ENCODE peak calls at places on chromosome 4, in six cellular contexts. F, M, C, V, Y and U are unnamed samples.

GRCh38 chr4:40629401-40630334 is at the start of gene RBM47:
- DNase-seq in V (peak; percentile 26), F (no peak), Y (peak; percentile 94), C (peak; percentile 4), M (peak; percentile 38), U (peak; percentile 18)

GRCh38 chr4:100280807-100281206 is 90.5 kb upstream of the DDIT4L start:
- DNase-seq in M (no peak), F (no peak), Y (no peak), C (no peak), V (no peak), U (no peak)

GRCh38 chr4:189001971-189002450 is 862.8 kb downstream of the TRIML1 start:
- DNase-seq in C (no peak), F (no peak), Y (no peak), V (no peak), M (no peak), U (no peak)

GRCh38 chr4:182918044-182918607 is 940 bp upstream of the DCTD start:
- DNase-seq in C (no peak), V (no peak), M (no peak), F (no peak), Y (peak; percentile 27), U (no peak)

GRCh38 chr4:47913328-47913727 is 1.1 kb downstream of the NFXL1 start:
- DNase-seq in Y (peak; percentile 49), F (no peak), V (peak; percentile 16), M (no peak), C (no peak), U (peak; percentile 3)

GRCh38 chr4:89765966-89766365 is 71.0 kb downstream of the SNCA start:
- DNase-seq in M (no peak), F (peak; percentile 94), Y (peak; percentile 56), C (no peak), V (no peak), U (no peak)

GRCh38 chr4:147733614-147734344 is 1.9 kb downstream of the ARHGAP10 start:
- DNase-seq in V (no peak), Y (peak; percentile 34), M (no peak), C (no peak), F (no peak), U (no peak)

GRCh38 chr4:54842226-54843055 is 184.7 kb downstream of the KIT start:
- DNase-seq in M (no peak), V (no peak), F (no peak), Y (no peak), C (no peak), U (no peak)

GRCh38 chr4:78951862-78952472 is 12.7 kb upstream of the PAQR3 start:
- DNase-seq in Y (peak; percentile 54), C (peak; percentile 18), M (no peak), F (peak; percentile 14), V (peak; percentile 16), U (peak; percentile 40)

GRCh38 chr4:163164110-163164509 is 2.6 kb downstream of the NAF1 start:
- DNase-seq in F (no peak), V (no peak), Y (no peak), M (no peak), C (no peak), U (no peak)

GRCh38 chr4:31803511-31804195 is 1083.5 kb downstream of the PCDH7 start:
- DNase-seq in C (no peak), F (no peak), Y (no peak), V (no peak), M (no peak), U (no peak)

GRCh38 chr4:139889194-139889762 is 223.7 kb downstream of the MGST2 start:
- DNase-seq in F (no peak), Y (peak; percentile 97), C (no peak), V (no peak), M (no peak), U (no peak)

GRCh38 chr4:26746742-26747351 is 113.8 kb upstream of the STIM2 start:
- DNase-seq in Y (peak; percentile 29), V (no peak), C (no peak), M (no peak), F (no peak), U (no peak)

GRCh38 chr4:18021470-18021719 is 160 bp downstream of the LCORL start:
- DNase-seq in C (no peak), Y (no peak), M (no peak), F (no peak), V (peak; percentile 62), U (no peak)

GRCh38 chr4:6331018-6331417 is 61.4 kb downstream of the WFS1 start:
- DNase-seq in F (no peak), M (no peak), V (no peak), C (no peak), Y (peak; percentile 35), U (no peak)

GRCh38 chr4:113969935-113970334 is 9.5 kb downstream of the ARSJ start:
- DNase-seq in V (no peak), C (no peak), F (no peak), M (no peak), Y (peak; percentile 40), U (no peak)

GRCh38 chr4:57039345-57039744 is 60.6 kb downstream of the POLR2B start:
- DNase-seq in C (no peak), Y (no peak), V (no peak), F (no peak), M (no peak), U (no peak)

GRCh38 chr4:40418430-40419230 is 83.5 kb downstream of the CHRNA9 start:
- DNase-seq in M (no peak), C (no peak), V (no peak), Y (no peak), F (no peak), U (no peak)

GRCh38 chr4:72817012-72817411 is 248.0 kb upstream of the ADAMTS3 start:
- DNase-seq in Y (no peak), C (no peak), M (no peak), F (no peak), V (no peak), U (no peak)

GRCh38 chr4:653831-654525 is 20.1 kb downstream of the ATP5ME start:
- DNase-seq in M (no peak), Y (no peak), C (no peak), V (no peak), F (no peak), U (no peak)

GRCh38 chr4:149347139-149347538 is 468.5 kb downstream of the IQCM start:
- DNase-seq in V (no peak), Y (peak; percentile 29), F (no peak), C (no peak), M (no peak), U (no peak)

GRCh38 chr4:66355328-66355727 is 685.0 kb upstream of the EPHA5 start:
- DNase-seq in C (no peak), Y (no peak), V (no peak), M (no peak), F (no peak), U (no peak)

GRCh38 chr4:156581693-156582092 is 389.9 kb downstream of the PDGFC start:
- DNase-seq in Y (no peak), C (no peak), V (no peak), M (no peak), F (peak; percentile 38), U (peak; percentile 37)

GRCh38 chr4:16437836-16438235 is 211.6 kb upstream of the TAPT1 start:
- DNase-seq in F (no peak), M (no peak), V (no peak), Y (no peak), C (no peak), U (no peak)

GRCh38 chr4:137226900-137227299 is 305.4 kb downstream of the PCDH18 start:
- DNase-seq in M (no peak), V (no peak), Y (peak; percentile 40), F (no peak), C (no peak), U (no peak)

GRCh38 chr4:152983774-152984411 is 47.8 kb downstream of the FHDC1 start:
- DNase-seq in V (no peak), C (no peak), F (no peak), M (no peak), Y (peak; percentile 87), U (no peak)

GRCh38 chr4:165402375-165402774 is 23.6 kb downstream of the CPE start:
- DNase-seq in C (no peak), F (no peak), Y (no peak), M (no peak), V (no peak), U (no peak)

GRCh38 chr4:25031077-25031606 is 396 bp upstream of the LGI2 start:
- DNase-seq in Y (peak; percentile 2), M (no peak), C (no peak), V (peak; percentile 49), F (no peak), U (no peak)

GRCh38 chr4:4390046-4390445 is 3.1 kb downstream of the NSG1 start:
- DNase-seq in V (no peak), M (no peak), F (no peak), C (no peak), Y (no peak), U (no peak)

GRCh38 chr4:125551451-125551850 is 236.7 kb downstream of the FAT4 start:
- DNase-seq in V (no peak), M (no peak), F (no peak), Y (no peak), C (no peak), U (no peak)

GRCh38 chr4:186570193-186570996 is 15.0 kb upstream of the MTNR1A start:
- DNase-seq in M (no peak), Y (peak; percentile 62), F (no peak), C (no peak), V (no peak), U (no peak)

GRCh38 chr4:6641164-6641970 is 882 bp downstream of the MRFAP1 start:
- DNase-seq in M (no peak), Y (peak; percentile 62), F (no peak), C (peak; percentile 27), V (peak; percentile 12), U (no peak)

GRCh38 chr4:153204247-153205027 is at the start of gene TRIM2:
- DNase-seq in M (peak; percentile 83), V (no peak), C (no peak), F (no peak), Y (peak; percentile 55), U (peak; percentile 46)